ENCODE peak calls at places on chromosome 10, in four cellular contexts. M is K562, L is A549, T is HepG2. U is an unnamed sample.

GRCh38 chr10:131093795-131094366 is 217.6 kb downstream of the TCERG1L start:
- DNase-seq in T (no peak), L (no peak), M (no peak), U (no peak)

GRCh38 chr10:58436071-58436470 is 50.9 kb downstream of the TFAM start:
- DNase-seq in T (no peak), M (no peak), L (no peak), U (no peak)

GRCh38 chr10:98361131-98361633 is 53.8 kb downstream of the PYROXD2 start:
- DNase-seq in L (no peak), T (no peak), M (peak; percentile 84), U (no peak)

GRCh38 chr10:17518338-17518737 is 63.9 kb upstream of the ST8SIA6 start:
- DNase-seq in L (no peak), T (no peak), M (no peak), U (no peak)

GRCh38 chr10:90288403-90288933 is 569.4 kb downstream of the HTR7 start:
- DNase-seq in T (no peak), M (no peak), L (no peak), U (no peak)

GRCh38 chr10:31034041-31034918 is 2.6 kb upstream of the ZNF438 start:
- DNase-seq in M (no peak), T (no peak), L (no peak), U (no peak)

GRCh38 chr10:102090772-102091171 is 25.6 kb downstream of the HPS6 start:
- DNase-seq in L (no peak), M (no peak), T (no peak), U (no peak)

GRCh38 chr10:19683326-19683725 is 132.9 kb upstream of the PLXDC2 start:
- DNase-seq in T (no peak), M (no peak), L (no peak), U (no peak)

GRCh38 chr10:60871215-60871614 is 72.8 kb downstream of the RHOBTB1 start:
- DNase-seq in L (no peak), T (no peak), M (no peak), U (no peak)

GRCh38 chr10:31940839-31941653 is 12.4 kb upstream of the ARHGAP12 start:
- DNase-seq in L (peak; percentile 70), M (peak; percentile 34), T (peak; percentile 96), U (no peak)

GRCh38 chr10:128275405-128275804 is 149.2 kb upstream of the MKI67 start:
- DNase-seq in T (no peak), L (no peak), M (peak; percentile 24), U (no peak)

GRCh38 chr10:62422068-62422590 is 48.0 kb downstream of the ZNF365 start:
- DNase-seq in T (no peak), M (no peak), L (no peak), U (no peak)

GRCh38 chr10:129274928-129275474 is 192.0 kb upstream of the MGMT start:
- DNase-seq in T (no peak), L (no peak), M (peak; percentile 5), U (peak; percentile 19)

GRCh38 chr10:111648046-111648445 is 535.5 kb downstream of the GPAM start:
- DNase-seq in L (no peak), T (no peak), M (no peak), U (no peak)

GRCh38 chr10:44389556-44389955 is 4.7 kb upstream of the CXCL12 start:
- DNase-seq in T (no peak), L (no peak), M (no peak), U (no peak)

GRCh38 chr10:121078672-121079102 is 227.5 kb downstream of the WDR11 start:
- DNase-seq in L (no peak), M (no peak), T (no peak), U (no peak)

GRCh38 chr10:34813626-34814227 is 1.4 kb downstream of the PARD3 start:
- DNase-seq in L (peak; percentile 51), T (peak; percentile 42), M (no peak), U (no peak)

GRCh38 chr10:112732277-112732891 is 217.7 kb upstream of the TCF7L2 start:
- DNase-seq in L (no peak), T (no peak), M (no peak), U (no peak)

GRCh38 chr10:127085957-127086356 is 110.4 kb downstream of the INSYN2A start:
- DNase-seq in T (no peak), M (no peak), L (no peak), U (no peak)

GRCh38 chr10:96511044-96511945 is 2.4 kb downstream of the TLL2 start:
- DNase-seq in T (peak; percentile 59), L (peak; percentile 68), M (peak; percentile 46), U (peak; percentile 80)

GRCh38 chr10:111030042-111030750 is 46.6 kb upstream of the ADRA2A start:
- DNase-seq in L (no peak), T (no peak), M (no peak), U (no peak)

GRCh38 chr10:119658274-119658673 is 7.1 kb downstream of the BAG3 start:
- DNase-seq in L (peak; percentile 92), T (peak; percentile 63), M (peak; percentile 73), U (no peak)

GRCh38 chr10:86727459-86727858 is 29.0 kb upstream of the BMPR1A start:
- DNase-seq in T (no peak), M (no peak), L (no peak), U (no peak)

GRCh38 chr10:114970515-114970914 is 32.5 kb downstream of the TRUB1 start:
- DNase-seq in L (no peak), T (no peak), M (no peak), U (peak; percentile 9)

GRCh38 chr10:60139798-60140566 is 233.6 kb upstream of the CCDC6 start:
- DNase-seq in L (no peak), T (no peak), M (no peak), U (no peak)

GRCh38 chr10:52466464-52466863 is 152.4 kb downstream of the DKK1 start:
- DNase-seq in L (no peak), T (no peak), M (no peak), U (no peak)

DNA sequence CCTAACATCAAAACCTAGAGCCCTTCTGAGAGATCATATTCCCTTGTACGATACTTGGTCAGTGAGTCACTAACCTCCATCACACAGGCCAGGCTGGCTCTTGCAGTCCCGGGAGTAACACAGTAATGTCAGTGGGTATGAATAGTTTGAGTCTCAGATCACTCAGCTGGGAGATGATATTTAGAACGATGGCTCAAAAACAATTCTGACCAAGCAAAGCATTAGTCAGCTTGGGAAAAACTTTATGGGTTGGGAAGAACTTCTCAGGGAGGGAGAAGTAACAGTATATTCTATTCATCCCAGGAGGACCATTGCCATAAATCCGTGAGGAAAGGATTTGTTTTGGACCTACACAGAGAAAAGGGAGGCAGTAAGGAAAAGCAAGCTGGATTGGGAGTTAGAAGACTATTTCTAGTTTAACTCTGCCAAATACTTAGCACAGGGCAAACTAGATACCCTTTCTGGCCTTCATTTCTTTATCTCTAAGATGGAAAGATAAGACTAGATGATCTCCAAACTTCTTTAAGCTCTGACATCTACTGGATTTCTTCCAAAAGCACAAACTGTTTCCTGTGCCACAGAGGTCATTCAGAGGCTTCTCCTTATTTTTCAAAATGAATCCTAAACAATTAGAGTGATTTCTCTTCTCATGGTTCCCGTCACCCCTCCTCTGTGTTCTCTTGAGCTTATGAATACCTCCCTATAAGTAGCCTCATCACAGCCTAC is 179.2 kb downstream of the REEP3 start:
- DNase-seq in L (peak; percentile 54), M (no peak), T (no peak), U (no peak)
- TF ChIP-seq MAX in L (no peak), M (no peak), T (no peak), U (no peak)

GRCh38 chr10:132265878-132266496 is 41.8 kb downstream of the STK32C start:
- DNase-seq in L (no peak), T (no peak), M (no peak), U (no peak)
- TF ChIP-seq JUN in L (no peak), T (no peak), M (no peak), U (no peak)

GRCh38 chr10:13615650-13616049 is 28.9 kb downstream of the PRPF18 start:
- DNase-seq in L (no peak), T (no peak), M (no peak), U (no peak)
- TF ChIP-seq EP300 in L (no peak), T (no peak), M (no peak), U (no peak)

DNA sequence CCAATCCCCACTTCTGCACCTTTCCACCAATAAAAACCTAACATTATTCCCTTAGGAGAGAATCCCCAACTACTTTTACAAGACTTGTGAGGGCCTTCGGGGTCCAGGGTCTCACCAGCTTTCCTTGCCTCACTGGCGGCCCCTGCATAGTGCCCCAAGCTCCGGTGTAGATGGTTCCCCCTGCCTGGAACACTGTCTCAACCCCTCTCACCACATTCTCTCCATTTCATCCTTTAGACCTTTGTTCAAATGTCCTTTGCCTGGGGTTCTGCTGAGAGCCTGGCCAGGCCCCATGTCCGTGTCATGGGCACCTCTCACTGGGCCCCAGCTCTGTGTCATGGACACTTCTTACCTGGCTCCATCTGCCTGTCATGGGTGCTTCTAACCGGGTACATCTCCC is 64.5 kb upstream of the SORCS3 start:
- DNase-seq in L (no peak), T (no peak), M (no peak), U (no peak)
- TF ChIP-seq MAX in L (no peak), T (no peak), M (no peak), U (no peak)

GRCh38 chr10:49280001-49280408 is 19.0 kb upstream of the C10orf71 start:
- DNase-seq in L (no peak), T (no peak), M (no peak), U (no peak)
- TF ChIP-seq JUN in L (no peak), T (no peak), M (no peak), U (no peak)

GRCh38 chr10:71391701-71392100 is 5.0 kb upstream of the CDH23 start:
- DNase-seq in T (no peak), M (no peak), L (no peak), U (no peak)
- TF ChIP-seq EP300 in T (no peak), M (no peak), L (no peak), U (no peak)